ENCODE peak calls at places on chromosome X, in four cellular contexts. T, J, F and G are unnamed samples.

GRCh38 chrX:9522756-9523155 is 57.9 kb downstream of the TBL1X start:
- DNase-seq in T (no peak), F (no peak), J (no peak), G (no peak)

GRCh38 chrX:15221321-15221720 is 48.6 kb downstream of the ASB9 start:
- DNase-seq in T (no peak), J (peak), F (no peak), G (no peak)

GRCh38 chrX:16771483-16772398 is 14.5 kb upstream of the TXLNG start:
- DNase-seq in T (peak), F (no peak), J (peak), G (no peak)

GRCh38 chrX:2538016-2538415 is 37.2 kb upstream of the DHRSX start:
- DNase-seq in T (no peak), J (no peak), F (no peak), G (no peak)

GRCh38 chrX:46547857-46548256 is 2.6 kb upstream of the ZNF674 start:
- DNase-seq in F (no peak), J (peak), T (no peak), G (no peak)

GRCh38 chrX:48460606-48461005 is 9.5 kb downstream of the SLC38A5 start:
- DNase-seq in T (no peak), F (no peak), J (no peak), G (no peak)

GRCh38 chrX:115533485-115533884 is 27.5 kb upstream of the PLS3 start:
- DNase-seq in T (no peak), F (no peak), J (no peak), G (no peak)

GRCh38 chrX:43971966-43972961 is 926 bp downstream of the NDP start:
- DNase-seq in T (no peak), F (no peak), J (peak), G (no peak)

GRCh38 chrX:39736219-39737211 is 361.2 kb downstream of the BCOR start:
- DNase-seq in T (peak), F (no peak), J (peak), G (no peak)

GRCh38 chrX:125203737-125204578 is 115.7 kb upstream of the TEX13C start:
- DNase-seq in F (no peak), J (peak), T (no peak), G (no peak)

GRCh38 chrX:106952988-106953387 is 32.8 kb downstream of the CLDN2 start:
- DNase-seq in T (no peak), F (no peak), J (peak), G (no peak)

GRCh38 chrX:17174671-17175070 is 200.3 kb upstream of the NHS start:
- DNase-seq in T (no peak), J (no peak), F (no peak), G (no peak)

GRCh38 chrX:97597954-97598353 is 714.2 kb downstream of the RPA4 start:
- DNase-seq in F (no peak), J (no peak), T (no peak), G (no peak)

GRCh38 chrX:134542485-134542884 is 82.5 kb downstream of the HPRT1 start:
- DNase-seq in F (no peak), T (no peak), J (peak), G (no peak)

GRCh38 chrX:48474127-48474526 is 1.9 kb upstream of the FTSJ1 start:
- DNase-seq in T (no peak), J (peak), F (no peak), G (no peak)

GRCh38 chrX:39504850-39505259 is 592.9 kb downstream of the BCOR start:
- DNase-seq in T (no peak), F (no peak), J (no peak), G (no peak)

GRCh38 chrX:54482839-54483593 is 13.0 kb downstream of the FGD1 start:
- DNase-seq in F (no peak), T (peak), J (no peak), G (no peak)

GRCh38 chrX:39840141-39841126 is 257.3 kb downstream of the BCOR start:
- DNase-seq in J (no peak), F (no peak), T (no peak), G (no peak)

GRCh38 chrX:53422915-53423268 is 219 bp downstream of the RIBC1 start:
- DNase-seq in T (no peak), J (no peak), F (no peak), G (no peak)

GRCh38 chrX:51860679-51861078 is 32.7 kb upstream of the MAGED1 start:
- DNase-seq in T (peak), F (no peak), J (peak), G (no peak)

GRCh38 chrX:40496728-40497127 is 84.0 kb upstream of the ATP6AP2 start:
- DNase-seq in F (no peak), J (no peak), T (no peak), G (no peak)

GRCh38 chrX:17440836-17441235 is 65.8 kb downstream of the NHS start:
- DNase-seq in F (no peak), J (no peak), T (no peak), G (no peak)

GRCh38 chrX:12315526-12315925 is 177.3 kb downstream of the FRMPD4 start:
- DNase-seq in T (no peak), J (no peak), F (no peak), G (no peak)

GRCh38 chrX:72130762-72131231 is 918 bp downstream of the RTL5 start:
- DNase-seq in T (no peak), F (no peak), J (no peak), G (no peak)

GRCh38 chrX:119583431-119584059 is 9.2 kb downstream of the UBE2A start:
- DNase-seq in J (no peak), F (no peak), T (no peak), G (no peak)

GRCh38 chrX:10741496-10742048 is 121.2 kb upstream of the MID1 start:
- DNase-seq in T (no peak), F (no peak), J (peak), G (no peak)

GRCh38 chrX:13078739-13079444 is 34.5 kb upstream of the FAM9C start:
- DNase-seq in T (peak), F (no peak), J (no peak), G (no peak)

GRCh38 chrX:114134465-114134864 is 449.4 kb upstream of the HTR2C start:
- DNase-seq in F (no peak), T (no peak), J (no peak), G (no peak)

GRCh38 chrX:41064028-41064427 is 21.2 kb upstream of the USP9X start:
- DNase-seq in F (no peak), T (no peak), J (peak), G (no peak)

GRCh38 chrX:69503835-69504625 is at the start of gene NALF2:
- DNase-seq in F (no peak), T (peak), J (peak), G (peak)

GRCh38 chrX:101759000-101759399 is 99.3 kb upstream of the ARMCX2 start:
- DNase-seq in F (no peak), T (no peak), J (peak), G (peak)

GRCh38 chrX:37423864-37424569 is 74.9 kb downstream of the PRRG1 start:
- DNase-seq in T (no peak), F (no peak), J (peak), G (no peak)